ENCODE peak calls at places on chromosome 14, in eight cellular contexts. P, D, F, B, Z, N, U and M are unnamed samples.

GRCh38 chr14:20469890-20470858 is 968 bp downstream of the PNP start:
- DNase-seq in F (peak), B (no peak), P (peak), D (peak), Z (peak), N (no peak), U (peak), M (peak)

GRCh38 chr14:106023411-106023810 is 497.0 kb downstream of the TMEM121 start:
- DNase-seq in N (no peak), P (no peak), U (no peak), B (no peak), Z (no peak), D (no peak), F (no peak), M (no peak)

GRCh38 chr14:22821193-22822016 is 6.2 kb upstream of the SLC7A7 start:
- DNase-seq in B (no peak), D (no peak), U (no peak), P (peak), F (no peak), Z (no peak), N (no peak), M (no peak)

GRCh38 chr14:64541261-64541970 is 875 bp downstream of the HSPA2 start:
- DNase-seq in D (no peak), U (peak), N (no peak), F (no peak), Z (no peak), P (no peak), B (no peak), M (no peak)

GRCh38 chr14:67370830-67371229 is 10.7 kb downstream of the EIF2S1 start:
- DNase-seq in Z (no peak), D (peak), U (no peak), F (no peak), P (no peak), N (no peak), B (no peak), M (no peak)

GRCh38 chr14:84024231-84024630 is 1505.7 kb upstream of the FLRT2 start:
- DNase-seq in D (no peak), N (no peak), F (no peak), B (no peak), Z (no peak), P (no peak), U (no peak), M (no peak)

GRCh38 chr14:83255015-83255726 is 1721.5 kb upstream of the SEL1L start:
- DNase-seq in Z (no peak), N (no peak), F (no peak), D (no peak), P (no peak), U (peak), B (no peak), M (peak)

GRCh38 chr14:21023817-21024667 is 819 bp downstream of the NDRG2 start:
- DNase-seq in F (peak), B (no peak), D (no peak), P (no peak), U (no peak), N (no peak), Z (no peak), M (no peak)

GRCh38 chr14:105203057-105203494 is 22.0 kb upstream of the NUDT14 start:
- DNase-seq in Z (peak), D (peak), U (peak), P (peak), F (peak), B (no peak), N (no peak), M (no peak)

GRCh38 chr14:87131879-87132278 is 861.1 kb downstream of the GALC start:
- DNase-seq in B (no peak), N (peak), F (no peak), D (peak), P (no peak), Z (peak), U (no peak), M (peak)

GRCh38 chr14:26794731-26795130 is 196.9 kb upstream of the NOVA1 start:
- DNase-seq in D (peak), Z (no peak), N (peak), U (no peak), F (no peak), B (no peak), P (no peak), M (no peak)

GRCh38 chr14:76499399-76499798 is 123.5 kb downstream of the ESRRB start:
- DNase-seq in N (no peak), Z (no peak), F (no peak), U (no peak), D (no peak), B (no peak), P (no peak), M (no peak)

GRCh38 chr14:64706552-64707193 is 2.4 kb downstream of the PLEKHG3 start:
- DNase-seq in P (no peak), F (no peak), U (no peak), B (no peak), N (no peak), D (no peak), Z (no peak), M (no peak)

GRCh38 chr14:104582005-104582404 is 2.4 kb downstream of the C14orf180 start:
- DNase-seq in B (no peak), Z (no peak), U (no peak), F (peak), N (no peak), D (no peak), P (no peak), M (no peak)

GRCh38 chr14:35326364-35326763 is 34.2 kb downstream of the PSMA6 start:
- DNase-seq in N (no peak), Z (no peak), F (no peak), U (no peak), D (no peak), B (no peak), P (no peak), M (no peak)

GRCh38 chr14:80425686-80426085 is 214.4 kb upstream of the DIO2 start:
- DNase-seq in F (no peak), N (peak), D (peak), Z (peak), P (no peak), U (no peak), B (peak), M (peak)

GRCh38 chr14:36935976-36936678 is 236.3 kb downstream of the SLC25A21 start:
- DNase-seq in P (no peak), D (peak), Z (peak), F (no peak), U (no peak), N (no peak), B (no peak), M (no peak)

GRCh38 chr14:101875041-101875725 is 89.2 kb upstream of the DYNC1H1 start:
- DNase-seq in U (no peak), P (no peak), F (no peak), Z (no peak), B (no peak), N (no peak), D (no peak), M (no peak)
- H3K4me3 ChIP-seq in U (peak), P (no peak), F (no peak), Z (no peak), B (no peak), N (no peak), D (no peak), M (no peak)

GRCh38 chr14:97410667-97411286 is 613.6 kb downstream of the VRK1 start:
- DNase-seq in U (peak), D (no peak), B (no peak), P (no peak), F (no peak), N (no peak), Z (no peak), M (no peak)
- H3K4me3 ChIP-seq in U (peak), D (no peak), B (no peak), P (no peak), F (no peak), N (no peak), Z (no peak), M (no peak)

GRCh38 chr14:99838555-99839193 is 45.5 kb downstream of the EML1 start:
- DNase-seq in U (no peak), N (no peak), D (peak), B (peak), F (no peak), Z (peak), P (peak), M (no peak)
- H3K4me3 ChIP-seq in U (no peak), N (no peak), D (no peak), B (no peak), F (no peak), Z (no peak), P (no peak), M (no peak)

GRCh38 chr14:31204593-31205534 is 2.7 kb downstream of the HECTD1 start:
- DNase-seq in B (no peak), N (no peak), D (no peak), U (peak), F (no peak), Z (peak), P (no peak), M (no peak)
- H3K4me3 ChIP-seq in B (no peak), N (peak), D (peak), U (peak), F (peak), Z (peak), P (peak), M (peak)

DNA sequence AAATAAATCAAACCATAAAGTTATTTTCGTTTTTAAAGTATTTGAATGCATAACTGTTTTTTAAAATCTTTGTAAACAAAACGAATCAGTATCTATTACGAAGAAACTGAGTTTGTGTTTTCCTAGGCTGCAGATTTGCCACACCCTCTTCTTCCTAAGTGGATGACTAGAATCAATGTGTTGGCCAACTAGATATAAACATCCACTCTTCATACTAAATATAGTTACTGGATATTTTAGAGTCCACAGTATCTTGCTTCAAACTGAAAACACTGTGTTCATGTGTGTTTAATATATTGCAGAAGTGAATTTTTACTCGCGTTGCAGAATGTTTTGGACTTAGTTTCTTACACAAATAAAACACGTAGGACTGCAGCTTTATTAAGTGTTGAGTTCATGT is 63.2 kb downstream of the KLHL28 start:
- DNase-seq in N (no peak), D (no peak), U (no peak), F (no peak), B (no peak), Z (peak), P (no peak), M (no peak)
- H3K4me3 ChIP-seq in N (no peak), D (peak), U (no peak), F (peak), B (peak), Z (peak), P (peak), M (peak)

GRCh38 chr14:38254565-38255407 is 1.1 kb downstream of the CLEC14A start:
- DNase-seq in B (no peak), P (peak), D (no peak), Z (peak), U (no peak), F (peak), N (no peak), M (no peak)
- H3K4me3 ChIP-seq in B (peak), P (peak), D (peak), Z (peak), U (no peak), F (peak), N (peak), M (no peak)

GRCh38 chr14:69263771-69264170 is 3.8 kb downstream of the GALNT16 start:
- DNase-seq in N (no peak), D (no peak), F (peak), B (no peak), U (no peak), Z (no peak), P (no peak), M (no peak)
- H3K4me3 ChIP-seq in N (no peak), D (no peak), F (no peak), B (no peak), U (no peak), Z (peak), P (no peak), M (no peak)

GRCh38 chr14:101730626-101731186 is 30.8 kb upstream of the PPP2R5C start:
- DNase-seq in F (no peak), N (no peak), U (no peak), B (no peak), Z (no peak), P (no peak), D (no peak), M (no peak)
- H3K4me3 ChIP-seq in F (no peak), N (no peak), U (no peak), B (no peak), Z (peak), P (no peak), D (no peak), M (no peak)

GRCh38 chr14:75430106-75430505 is 2.3 kb downstream of the JDP2 start:
- DNase-seq in N (no peak), D (no peak), Z (peak), B (no peak), P (no peak), F (peak), U (no peak), M (no peak)
- H3K4me3 ChIP-seq in N (peak), D (no peak), Z (peak), B (peak), P (no peak), F (peak), U (no peak), M (peak)